ENCODE peak calls at places on chromosomes 1 and 21, in ten cellular contexts. One of them, this sample, is unnamed. For H3K4me1, the result is how much of the 10 kb centered on the place peaks cover.

GRCh38 chr1:174160109-174160473 is 771 bp downstream of the RABGAP1L start:
- DNase-seq in tibial nerve: peak
- DNase-seq in thyroid gland: peak
- DNase-seq in A549: peak
- DNase-seq in heart right ventricle: peak
- DNase-seq in body of pancreas: peak
- DNase-seq in esophagus muscularis mucosa: no peak
- DNase-seq in sigmoid colon: peak
- DNase-seq in colonic mucosa: peak
- DNase-seq in SJSA1: peak
- DNase-seq in this sample: no peak

GRCh38 chr21:43758132-43758619 is 17.9 kb downstream of the CSTB start:
- DNase-seq in tibial nerve: no peak
- DNase-seq in thyroid gland: no peak
- DNase-seq in A549: no peak
- DNase-seq in heart right ventricle: no peak
- DNase-seq in body of pancreas: no peak
- DNase-seq in esophagus muscularis mucosa: peak
- DNase-seq in sigmoid colon: peak
- DNase-seq in colonic mucosa: no peak
- DNase-seq in SJSA1: no peak
- DNase-seq in this sample: no peak

GRCh38 chr1:68293609-68294353 is 61.5 kb upstream of the WLS start:
- DNase-seq in tibial nerve: no peak
- DNase-seq in thyroid gland: no peak
- DNase-seq in A549: no peak
- DNase-seq in heart right ventricle: peak
- DNase-seq in body of pancreas: no peak
- DNase-seq in esophagus muscularis mucosa: no peak
- DNase-seq in sigmoid colon: no peak
- DNase-seq in colonic mucosa: no peak
- DNase-seq in SJSA1: no peak
- DNase-seq in this sample: no peak

GRCh38 chr1:35223109-35223630 is 30.2 kb upstream of the SFPQ start:
- DNase-seq in tibial nerve: no peak
- DNase-seq in thyroid gland: no peak
- DNase-seq in A549: no peak
- DNase-seq in heart right ventricle: no peak
- DNase-seq in body of pancreas: no peak
- DNase-seq in esophagus muscularis mucosa: no peak
- DNase-seq in sigmoid colon: no peak
- DNase-seq in colonic mucosa: no peak
- DNase-seq in SJSA1: no peak
- DNase-seq in this sample: no peak

GRCh38 chr1:238777551-238777950 is 608.8 kb upstream of the CHRM3 start:
- DNase-seq in tibial nerve: no peak
- DNase-seq in thyroid gland: no peak
- DNase-seq in A549: no peak
- DNase-seq in heart right ventricle: no peak
- DNase-seq in body of pancreas: no peak
- DNase-seq in esophagus muscularis mucosa: no peak
- DNase-seq in sigmoid colon: no peak
- DNase-seq in colonic mucosa: no peak
- DNase-seq in SJSA1: no peak
- DNase-seq in this sample: no peak

GRCh38 chr21:33196956-33197374 is 32.8 kb upstream of the IFNAR2 start:
- DNase-seq in tibial nerve: peak
- DNase-seq in thyroid gland: peak
- DNase-seq in A549: peak
- DNase-seq in heart right ventricle: peak
- DNase-seq in body of pancreas: peak
- DNase-seq in esophagus muscularis mucosa: no peak
- DNase-seq in sigmoid colon: peak
- DNase-seq in colonic mucosa: peak
- DNase-seq in SJSA1: peak
- DNase-seq in this sample: peak

GRCh38 chr21:33762798-33763572 is 120.7 kb downstream of the ITSN1 start:
- DNase-seq in tibial nerve: no peak
- DNase-seq in thyroid gland: no peak
- DNase-seq in A549: no peak
- DNase-seq in heart right ventricle: no peak
- DNase-seq in body of pancreas: no peak
- DNase-seq in esophagus muscularis mucosa: no peak
- DNase-seq in sigmoid colon: no peak
- DNase-seq in colonic mucosa: no peak
- DNase-seq in SJSA1: no peak
- DNase-seq in this sample: no peak

GRCh38 chr1:58799080-58799479 is 15.2 kb upstream of the JUN start:
- DNase-seq in tibial nerve: no peak
- DNase-seq in thyroid gland: no peak
- DNase-seq in A549: no peak
- DNase-seq in heart right ventricle: no peak
- DNase-seq in body of pancreas: no peak
- DNase-seq in esophagus muscularis mucosa: no peak
- DNase-seq in sigmoid colon: no peak
- DNase-seq in colonic mucosa: no peak
- DNase-seq in SJSA1: no peak
- DNase-seq in this sample: no peak

GRCh38 chr1:154712166-154712838 is 104.3 kb upstream of the ADAR start:
- DNase-seq in tibial nerve: no peak
- DNase-seq in thyroid gland: no peak
- DNase-seq in A549: no peak
- DNase-seq in heart right ventricle: no peak
- DNase-seq in body of pancreas: no peak
- DNase-seq in esophagus muscularis mucosa: no peak
- DNase-seq in sigmoid colon: no peak
- DNase-seq in colonic mucosa: no peak
- DNase-seq in SJSA1: no peak
- DNase-seq in this sample: no peak

GRCh38 chr1:70779571-70779970 is 268.0 kb downstream of the PTGER3 start:
- DNase-seq in tibial nerve: no peak
- DNase-seq in thyroid gland: no peak
- DNase-seq in A549: no peak
- DNase-seq in heart right ventricle: no peak
- DNase-seq in body of pancreas: no peak
- DNase-seq in esophagus muscularis mucosa: no peak
- DNase-seq in sigmoid colon: no peak
- DNase-seq in colonic mucosa: no peak
- DNase-seq in SJSA1: no peak
- DNase-seq in this sample: no peak

GRCh38 chr1:229270547-229271447 is at the start of gene RAB4A:
- DNase-seq in tibial nerve: peak
- DNase-seq in thyroid gland: peak
- DNase-seq in A549: peak
- DNase-seq in heart right ventricle: peak
- DNase-seq in body of pancreas: peak
- DNase-seq in esophagus muscularis mucosa: peak
- DNase-seq in sigmoid colon: peak
- DNase-seq in colonic mucosa: peak
- DNase-seq in SJSA1: peak
- DNase-seq in this sample: peak

GRCh38 chr1:36391271-36391670 is 5.5 kb upstream of the STK40 start:
- DNase-seq in tibial nerve: no peak
- DNase-seq in thyroid gland: no peak
- DNase-seq in A549: no peak
- DNase-seq in heart right ventricle: no peak
- DNase-seq in body of pancreas: no peak
- DNase-seq in esophagus muscularis mucosa: no peak
- DNase-seq in sigmoid colon: no peak
- DNase-seq in colonic mucosa: no peak
- DNase-seq in SJSA1: no peak
- DNase-seq in this sample: no peak

GRCh38 chr1:161037661-161038522 is 872 bp downstream of the TSTD1 start:
- DNase-seq in tibial nerve: no peak
- DNase-seq in thyroid gland: peak
- DNase-seq in A549: no peak
- DNase-seq in heart right ventricle: no peak
- DNase-seq in body of pancreas: peak
- DNase-seq in esophagus muscularis mucosa: no peak
- DNase-seq in sigmoid colon: no peak
- DNase-seq in colonic mucosa: peak
- DNase-seq in SJSA1: no peak
- DNase-seq in this sample: no peak

GRCh38 chr21:33991091-33991490 is 75.5 kb upstream of the ATP5PO start:
- DNase-seq in tibial nerve: no peak
- DNase-seq in thyroid gland: no peak
- DNase-seq in A549: no peak
- DNase-seq in heart right ventricle: no peak
- DNase-seq in body of pancreas: no peak
- DNase-seq in esophagus muscularis mucosa: no peak
- DNase-seq in sigmoid colon: no peak
- DNase-seq in colonic mucosa: no peak
- DNase-seq in SJSA1: no peak
- DNase-seq in this sample: no peak

DNA sequence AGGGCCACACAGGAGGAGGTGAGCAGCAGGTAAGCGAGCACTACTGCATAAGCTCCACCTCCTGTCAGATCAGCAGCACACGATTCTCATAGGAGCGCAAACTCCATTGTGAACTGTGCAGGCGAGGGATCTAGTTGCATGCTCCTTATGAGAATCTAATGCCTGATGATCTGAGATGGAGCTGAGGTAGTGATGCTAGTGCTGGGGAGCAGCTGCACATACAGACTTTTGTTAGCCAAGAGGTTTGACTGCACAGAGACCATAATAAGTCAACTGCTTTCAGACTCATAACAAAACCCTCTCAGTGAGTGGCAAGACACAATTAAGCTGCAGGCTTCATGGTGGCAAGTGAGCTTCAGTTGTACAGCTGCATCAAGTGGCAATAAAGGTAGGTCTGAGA is 83.4 kb downstream of the PSMG1 start:
- DNase-seq in tibial nerve: no peak
- DNase-seq in thyroid gland: no peak
- DNase-seq in A549: no peak
- DNase-seq in heart right ventricle: no peak
- DNase-seq in body of pancreas: no peak
- DNase-seq in esophagus muscularis mucosa: no peak
- DNase-seq in sigmoid colon: no peak
- DNase-seq in colonic mucosa: no peak
- DNase-seq in SJSA1: no peak
- DNase-seq in this sample: no peak
- H3K4me1 ChIP-seq in tibial nerve: under half
- H3K4me1 ChIP-seq in thyroid gland: under half
- H3K4me1 ChIP-seq in A549: under half
- H3K4me1 ChIP-seq in heart right ventricle: under half
- H3K4me1 ChIP-seq in body of pancreas: under half
- H3K4me1 ChIP-seq in esophagus muscularis mucosa: under half
- H3K4me1 ChIP-seq in sigmoid colon: under half
- H3K4me1 ChIP-seq in colonic mucosa: under half
- H3K4me1 ChIP-seq in SJSA1: under half
- H3K4me1 ChIP-seq in this sample: under half

GRCh38 chr1:212219679-212220463 is 65.3 kb upstream of the PPP2R5A start:
- DNase-seq in tibial nerve: no peak
- DNase-seq in thyroid gland: peak
- DNase-seq in A549: no peak
- DNase-seq in heart right ventricle: no peak
- DNase-seq in body of pancreas: no peak
- DNase-seq in esophagus muscularis mucosa: no peak
- DNase-seq in sigmoid colon: peak
- DNase-seq in colonic mucosa: no peak
- DNase-seq in SJSA1: no peak
- DNase-seq in this sample: no peak
- H3K27ac ChIP-seq in tibial nerve: no peak
- H3K27ac ChIP-seq in thyroid gland: peak
- H3K27ac ChIP-seq in A549: no peak
- H3K27ac ChIP-seq in heart right ventricle: no peak
- H3K27ac ChIP-seq in body of pancreas: no peak
- H3K27ac ChIP-seq in esophagus muscularis mucosa: no peak
- H3K27ac ChIP-seq in sigmoid colon: no peak
- H3K27ac ChIP-seq in colonic mucosa: no peak
- H3K27ac ChIP-seq in SJSA1: peak
- H3K27ac ChIP-seq in this sample: no peak

GRCh38 chr1:8476021-8476420 is 158.1 kb downstream of the SLC45A1 start:
- DNase-seq in tibial nerve: no peak
- DNase-seq in thyroid gland: no peak
- DNase-seq in A549: no peak
- DNase-seq in heart right ventricle: no peak
- DNase-seq in body of pancreas: no peak
- DNase-seq in esophagus muscularis mucosa: peak
- DNase-seq in sigmoid colon: no peak
- DNase-seq in colonic mucosa: no peak
- DNase-seq in SJSA1: no peak
- DNase-seq in this sample: no peak

GRCh38 chr1:8477199-8477982 is 159.5 kb downstream of the SLC45A1 start:
- DNase-seq in tibial nerve: no peak
- DNase-seq in thyroid gland: no peak
- DNase-seq in A549: no peak
- DNase-seq in heart right ventricle: no peak
- DNase-seq in body of pancreas: no peak
- DNase-seq in esophagus muscularis mucosa: peak
- DNase-seq in sigmoid colon: no peak
- DNase-seq in colonic mucosa: no peak
- DNase-seq in SJSA1: no peak
- DNase-seq in this sample: no peak

GRCh38 chr1:8474369-8474768 is 156.5 kb downstream of the SLC45A1 start:
- DNase-seq in tibial nerve: no peak
- DNase-seq in thyroid gland: no peak
- DNase-seq in A549: no peak
- DNase-seq in heart right ventricle: no peak
- DNase-seq in body of pancreas: no peak
- DNase-seq in esophagus muscularis mucosa: no peak
- DNase-seq in sigmoid colon: no peak
- DNase-seq in colonic mucosa: no peak
- DNase-seq in SJSA1: no peak
- DNase-seq in this sample: no peak

GRCh38 chr1:8478566-8478965 is 160.7 kb downstream of the SLC45A1 start:
- DNase-seq in tibial nerve: no peak
- DNase-seq in thyroid gland: no peak
- DNase-seq in A549: no peak
- DNase-seq in heart right ventricle: no peak
- DNase-seq in body of pancreas: no peak
- DNase-seq in esophagus muscularis mucosa: no peak
- DNase-seq in sigmoid colon: no peak
- DNase-seq in colonic mucosa: no peak
- DNase-seq in SJSA1: no peak
- DNase-seq in this sample: no peak

DNA sequence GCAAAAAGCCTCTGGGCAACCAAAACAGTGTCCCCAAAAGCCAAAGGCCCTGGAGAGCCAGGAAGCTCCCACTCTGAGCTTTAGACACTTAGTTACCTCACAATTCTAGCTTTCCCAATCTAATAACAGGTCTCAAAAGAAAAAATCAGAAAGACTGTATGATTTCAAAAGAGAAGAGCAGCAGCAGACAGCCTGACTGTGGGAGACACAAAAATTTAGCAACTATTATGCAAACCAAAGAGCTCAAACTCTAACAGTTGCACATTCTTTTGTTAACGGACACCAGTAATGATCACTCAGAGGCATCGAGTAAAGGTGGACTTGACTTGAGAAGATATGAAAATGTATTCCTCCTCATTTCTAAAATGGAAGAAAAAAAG is 160.1 kb downstream of the SLC45A1 start:
- DNase-seq in tibial nerve: no peak
- DNase-seq in thyroid gland: no peak
- DNase-seq in A549: no peak
- DNase-seq in heart right ventricle: no peak
- DNase-seq in body of pancreas: no peak
- DNase-seq in esophagus muscularis mucosa: no peak
- DNase-seq in sigmoid colon: no peak
- DNase-seq in colonic mucosa: no peak
- DNase-seq in SJSA1: no peak
- DNase-seq in this sample: no peak
- H3K4me1 ChIP-seq in tibial nerve: under half
- H3K4me1 ChIP-seq in thyroid gland: under half
- H3K4me1 ChIP-seq in A549: under half
- H3K4me1 ChIP-seq in heart right ventricle: under half
- H3K4me1 ChIP-seq in body of pancreas: under half
- H3K4me1 ChIP-seq in esophagus muscularis mucosa: half or more
- H3K4me1 ChIP-seq in sigmoid colon: under half
- H3K4me1 ChIP-seq in colonic mucosa: under half
- H3K4me1 ChIP-seq in SJSA1: under half
- H3K4me1 ChIP-seq in this sample: under half

GRCh38 chr1:187390157-187390556 is 561.4 kb downstream of the PLA2G4A start:
- DNase-seq in tibial nerve: no peak
- DNase-seq in thyroid gland: no peak
- DNase-seq in A549: no peak
- DNase-seq in heart right ventricle: no peak
- DNase-seq in body of pancreas: no peak
- DNase-seq in esophagus muscularis mucosa: no peak
- DNase-seq in sigmoid colon: no peak
- DNase-seq in colonic mucosa: no peak
- DNase-seq in SJSA1: no peak
- DNase-seq in this sample: no peak
- H3K27ac ChIP-seq in tibial nerve: no peak
- H3K27ac ChIP-seq in thyroid gland: no peak
- H3K27ac ChIP-seq in A549: no peak
- H3K27ac ChIP-seq in heart right ventricle: no peak
- H3K27ac ChIP-seq in body of pancreas: no peak
- H3K27ac ChIP-seq in esophagus muscularis mucosa: no peak
- H3K27ac ChIP-seq in sigmoid colon: no peak
- H3K27ac ChIP-seq in colonic mucosa: no peak
- H3K27ac ChIP-seq in SJSA1: no peak
- H3K27ac ChIP-seq in this sample: no peak